ENCODE peak calls at places on chromosomes 2 and 18, in eight cellular contexts. C is GM23338, Y is IMR-90, B is mammary epithelial cell, F is SK-N-SH, P is HCT116, O is neural progenitor cell, I is fibroblast of lung. K is an unnamed sample.
A peak's percentile ranks its signal among the peaks of the same experiment; 100 is the strongest.

GRCh38 chr2:215548714-215549113 is 112.8 kb upstream of the FN1 start:
- DNase-seq in P (no peak), I (peak; percentile 88), O (no peak), F (no peak), B (peak; percentile 83), C (no peak), Y (peak; percentile 80), K (peak; percentile 45)

GRCh38 chr2:47072018-47072691 is 83.0 kb downstream of the STPG4 start:
- DNase-seq in F (peak; percentile 92), O (peak; percentile 70), I (peak; percentile 98), C (peak; percentile 70), Y (peak; percentile 70), B (no peak), P (no peak), K (no peak)

GRCh38 chr2:207836526-207837133 is 66.9 kb upstream of the FZD5 start:
- DNase-seq in I (peak; percentile 38), P (no peak), O (peak; percentile 49), C (peak; percentile 49), F (no peak), B (no peak), Y (no peak), K (no peak)

GRCh38 chr2:217660423-217660822 is 342.4 kb downstream of the TNS1 start:
- DNase-seq in Y (no peak), F (no peak), I (no peak), O (no peak), C (no peak), B (no peak), P (no peak), K (no peak)

GRCh38 chr2:238169708-238170251 is 11.0 kb downstream of the ERFE start:
- DNase-seq in Y (peak; percentile 98), C (no peak), O (no peak), B (peak; percentile 92), P (no peak), F (peak; percentile 20), I (peak; percentile 97), K (peak; percentile 70)

GRCh38 chr18:65725421-65726050 is 25.3 kb upstream of the CDH7 start:
- DNase-seq in F (peak; percentile 50), Y (no peak), C (peak; percentile 84), B (no peak), O (peak; percentile 60), I (no peak), P (no peak), K (peak; percentile 73)

GRCh38 chr18:60018801-60019462 is 119.1 kb downstream of the PMAIP1 start:
- DNase-seq in C (no peak), I (peak; percentile 71), F (no peak), Y (peak; percentile 45), P (no peak), B (no peak), O (no peak), K (peak; percentile 49)

GRCh38 chr2:70697603-70698383 is 70.2 kb downstream of the ADD2 start:
- DNase-seq in F (no peak), P (no peak), C (no peak), O (no peak), Y (no peak), B (no peak), I (no peak), K (no peak)

GRCh38 chr2:200077210-200077650 is 121.8 kb downstream of the MAIP1 start:
- DNase-seq in F (no peak), I (peak; percentile 79), Y (peak; percentile 95), B (peak; percentile 20), O (no peak), P (no peak), C (no peak), K (peak; percentile 93)

GRCh38 chr2:129711816-129712420 is 267.5 kb upstream of the RAB6C start:
- DNase-seq in F (no peak), B (peak; percentile 9), O (no peak), C (no peak), Y (no peak), I (no peak), P (no peak), K (no peak)

GRCh38 chr18:34640273-34640672 is 69.8 kb upstream of the DTNA start:
- DNase-seq in O (no peak), P (no peak), F (no peak), I (no peak), Y (no peak), C (no peak), B (no peak), K (no peak)

GRCh38 chr2:178194600-178195389 is 483 bp downstream of the OSBPL6 start:
- DNase-seq in B (peak; percentile 73), I (peak; percentile 70), C (peak; percentile 74), O (peak; percentile 77), F (peak; percentile 79), P (no peak), Y (peak; percentile 55), K (peak; percentile 58)

GRCh38 chr2:149346272-149346671 is 15.9 kb downstream of the LYPD6 start:
- DNase-seq in I (no peak), F (no peak), Y (no peak), C (no peak), P (no peak), O (no peak), B (no peak), K (no peak)

GRCh38 chr2:238741277-238741676 is 106.6 kb upstream of the TWIST2 start:
- DNase-seq in I (no peak), B (no peak), C (no peak), Y (no peak), O (no peak), P (no peak), F (no peak), K (no peak)

GRCh38 chr2:8857709-8858108 is 20.3 kb upstream of the KIDINS220 start:
- DNase-seq in P (no peak), C (peak; percentile 11), F (no peak), I (no peak), Y (no peak), O (no peak), B (no peak), K (no peak)

GRCh38 chr2:7111626-7112025 is 194.4 kb downstream of the RNF144A start:
- DNase-seq in Y (no peak), I (no peak), B (peak; percentile 54), F (no peak), C (no peak), P (no peak), O (peak; percentile 23), K (peak; percentile 37)

GRCh38 chr2:137952586-137953129 is 11.6 kb upstream of the HNMT start:
- DNase-seq in F (no peak), Y (peak; percentile 12), C (no peak), P (no peak), I (no peak), O (no peak), B (no peak), K (no peak)

GRCh38 chr2:57902578-57902977 is 144.0 kb upstream of the VRK2 start:
- DNase-seq in C (no peak), I (no peak), F (no peak), Y (no peak), P (no peak), O (no peak), B (no peak), K (peak; percentile 48)

GRCh38 chr18:49876536-49876935 is 63.2 kb upstream of the ACAA2 start:
- DNase-seq in Y (no peak), I (peak; percentile 8), B (no peak), P (no peak), F (no peak), C (no peak), O (no peak), K (no peak)

GRCh38 chr18:49849331-49850217 is 36.2 kb upstream of the ACAA2 start:
- DNase-seq in Y (peak; percentile 92), P (peak; percentile 96), I (peak; percentile 94), C (peak; percentile 70), F (no peak), O (peak; percentile 53), B (peak; percentile 98), K (peak; percentile 87)

GRCh38 chr2:162938387-162938786 is 99.8 kb upstream of the KCNH7 start:
- DNase-seq in Y (no peak), C (peak; percentile 61), P (no peak), I (no peak), F (no peak), B (no peak), O (no peak), K (no peak)

GRCh38 chr2:15738965-15739364 is 147.3 kb downstream of the DDX1 start:
- DNase-seq in B (no peak), Y (no peak), C (no peak), F (no peak), P (no peak), O (no peak), I (no peak), K (no peak)
- H2AFZ ChIP-seq in B (no peak overlapping the region), Y (no peak overlapping the region), C (no peak overlapping the region), F (no peak overlapping the region), P (no peak overlapping the region), O (no peak overlapping the region), I (no peak overlapping the region), K (no peak overlapping the region)

DNA sequence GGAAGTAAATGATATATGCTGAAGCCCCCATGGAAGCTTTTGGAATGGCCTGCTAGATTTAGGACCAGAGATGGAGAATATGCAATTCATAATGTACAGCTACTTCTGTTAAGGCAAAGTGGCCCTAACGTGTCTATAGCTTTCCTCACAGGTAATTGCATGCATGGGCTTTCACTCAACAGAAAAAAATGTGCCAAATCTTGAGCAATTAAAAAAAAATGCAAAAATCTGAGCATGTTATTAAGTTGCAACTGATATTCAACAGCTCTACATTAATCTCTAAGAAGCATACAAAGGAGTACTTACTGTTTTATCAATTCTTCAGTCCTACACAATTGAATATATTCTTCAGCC is 79.6 kb downstream of the EFEMP1 start:
- DNase-seq in F (no peak), P (no peak), I (no peak), B (no peak), O (no peak), C (no peak), Y (no peak), K (no peak)
- H2AFZ ChIP-seq in F (peak overlapping the region; percentile 56), P (no peak overlapping the region), I (peak overlapping the region; percentile 27), B (no peak overlapping the region), O (no peak overlapping the region), C (no peak overlapping the region), Y (no peak overlapping the region), K (peak overlapping the region; percentile 48)

GRCh38 chr2:109711230-109712125 is 82.6 kb upstream of the RGPD5 start:
- DNase-seq in O (no peak), Y (no peak), P (no peak), F (no peak), C (no peak), I (no peak), B (no peak), K (no peak)

GRCh38 chr2:109715302-109715937 is 78.7 kb upstream of the RGPD5 start:
- DNase-seq in B (peak; percentile 51), F (no peak), C (peak; percentile 47), I (peak; percentile 26), Y (no peak), O (peak; percentile 29), P (no peak), K (peak; percentile 63)

GRCh38 chr2:109710505-109711229 is 83.4 kb upstream of the RGPD5 start:
- DNase-seq in C (no peak), B (no peak), O (no peak), P (no peak), F (no peak), I (no peak), Y (no peak), K (no peak)

GRCh38 chr2:109712746-109713145 is 81.4 kb upstream of the RGPD5 start:
- DNase-seq in C (no peak), B (no peak), O (no peak), P (no peak), I (no peak), F (no peak), Y (no peak), K (no peak)

GRCh38 chr2:109712126-109712455 is 82.0 kb upstream of the RGPD5 start:
- DNase-seq in C (no peak), P (no peak), O (no peak), B (no peak), Y (no peak), I (no peak), F (no peak), K (no peak)
- H2AFZ ChIP-seq in C (peak overlapping the region; percentile 28), P (no peak overlapping the region), O (no peak overlapping the region), B (peak overlapping the region; percentile 18), Y (no peak overlapping the region), I (no peak overlapping the region), F (no peak overlapping the region), K (no peak overlapping the region)

GRCh38 chr18:45248240-45248903 is 366.9 kb upstream of the SLC14A2 start:
- DNase-seq in B (no peak), O (no peak), Y (peak; percentile 81), I (peak; percentile 96), F (no peak), P (no peak), C (no peak), K (no peak)
- H2AFZ ChIP-seq in B (peak overlapping the region; percentile 64), O (no peak overlapping the region), Y (peak overlapping the region; percentile 77), I (no peak overlapping the region), F (no peak overlapping the region), P (no peak overlapping the region), C (peak overlapping the region; percentile 11), K (no peak overlapping the region)

K was measured in PC-3.